ENCODE peak calls at places on chromosomes 1 and 21, in seven cellular contexts. C is SK-N-SH, I is fibroblast of lung, A is PC-3, D is IMR-90, Y is GM23338, E is HCT116. W is an unnamed sample.

GRCh38 chr21:46667191-46667734 is 31.8 kb downstream of the PRMT2 start:
- DNase-seq in C (peak), I (peak), A (peak), D (peak), Y (peak), E (no peak), W (peak)

GRCh38 chr21:25541042-25541441 is 66.2 kb downstream of the MRPL39 start:
- DNase-seq in C (no peak), I (no peak), A (no peak), D (no peak), Y (no peak), E (no peak), W (no peak)

GRCh38 chr1:37792943-37793686 is 532 bp upstream of the MANEAL start:
- DNase-seq in C (no peak), I (no peak), A (no peak), D (no peak), Y (peak), E (no peak), W (no peak)

GRCh38 chr1:92314024-92314423 is 15.2 kb downstream of the RPAP2 start:
- DNase-seq in C (no peak), I (no peak), A (no peak), D (no peak), Y (no peak), E (no peak), W (no peak)

GRCh38 chr1:238681021-238681420 is 705.3 kb upstream of the CHRM3 start:
- DNase-seq in C (no peak), I (peak), A (peak), D (peak), Y (no peak), E (no peak), W (no peak)

GRCh38 chr1:76659171-76659940 is 207.9 kb upstream of the ST6GALNAC5 start:
- DNase-seq in C (no peak), I (peak), A (peak), D (no peak), Y (no peak), E (no peak), W (no peak)

GRCh38 chr1:89269277-89269676 is 3.4 kb downstream of the GBP5 start:
- DNase-seq in C (no peak), I (no peak), A (no peak), D (no peak), Y (no peak), E (no peak), W (no peak)

GRCh38 chr1:236516929-236517704 is 6.7 kb upstream of the LGALS8 start:
- DNase-seq in C (no peak), I (peak), A (peak), D (peak), Y (no peak), E (no peak), W (no peak)

GRCh38 chr1:94980909-94981252 is 54.0 kb upstream of the CNN3 start:
- DNase-seq in C (no peak), I (no peak), A (no peak), D (no peak), Y (no peak), E (no peak), W (no peak)

GRCh38 chr21:42081931-42082381 is 10.8 kb downstream of the UMODL1 start:
- DNase-seq in C (no peak), I (peak), A (no peak), D (no peak), Y (no peak), E (no peak), W (no peak)

GRCh38 chr21:41612674-41613250 is 104.8 kb upstream of the TMPRSS2 start:
- DNase-seq in C (peak), I (peak), A (peak), D (peak), Y (peak), E (no peak), W (no peak)

GRCh38 chr21:28492127-28492526 is 500.6 kb downstream of the LTN1 start:
- DNase-seq in C (no peak), I (no peak), A (no peak), D (no peak), Y (no peak), E (no peak), W (no peak)

GRCh38 chr21:32412162-32412997 is at the start of gene EVA1C:
- DNase-seq in C (peak), I (peak), A (peak), D (peak), Y (peak), E (no peak), W (peak)

GRCh38 chr1:41739061-41739955 is 179.4 kb downstream of the HIVEP3 start:
- DNase-seq in C (no peak), I (no peak), A (no peak), D (peak), Y (no peak), E (no peak), W (peak)

GRCh38 chr1:204254031-204254661 is 40.4 kb upstream of the GOLT1A start:
- DNase-seq in C (no peak), I (no peak), A (peak), D (peak), Y (peak), E (no peak), W (no peak)

GRCh38 chr1:77459881-77460280 is 178.1 kb downstream of the AK5 start:
- DNase-seq in C (no peak), I (peak), A (no peak), D (peak), Y (no peak), E (no peak), W (peak)

GRCh38 chr1:2303016-2303775 is 75.1 kb downstream of the SKI start:
- DNase-seq in C (no peak), I (no peak), A (no peak), D (no peak), Y (no peak), E (no peak), W (no peak)

GRCh38 chr1:180571060-180571831 is 12.5 kb downstream of the OVAAL start:
- DNase-seq in C (no peak), I (peak), A (peak), D (peak), Y (no peak), E (no peak), W (no peak)

GRCh38 chr21:35563885-35564451 is 496.4 kb downstream of the SETD4 start:
- DNase-seq in C (no peak), I (peak), A (no peak), D (peak), Y (no peak), E (no peak), W (no peak)

GRCh38 chr1:115530407-115530806 is 111.4 kb upstream of the VANGL1 start:
- DNase-seq in C (no peak), I (peak), A (peak), D (peak), Y (no peak), E (no peak), W (peak)

GRCh38 chr1:22500476-22500875 is 48.8 kb downstream of the ZBTB40 start:
- DNase-seq in C (no peak), I (peak), A (no peak), D (peak), Y (no peak), E (peak), W (peak)

GRCh38 chr1:31505884-31506497 is 70.3 kb upstream of the TINAGL1 start:
- DNase-seq in C (no peak), I (peak), A (peak), D (peak), Y (no peak), E (no peak), W (no peak)

GRCh38 chr1:94646786-94647555 is 105.4 kb upstream of the F3 start:
- DNase-seq in C (no peak), I (peak), A (no peak), D (peak), Y (no peak), E (no peak), W (no peak)

GRCh38 chr1:212605441-212605976 is 3.1 kb upstream of the ATF3 start:
- DNase-seq in C (no peak), I (peak), A (no peak), D (no peak), Y (no peak), E (no peak), W (peak)

GRCh38 chr1:17573518-17574041 is 34.1 kb downstream of the ARHGEF10L start:
- DNase-seq in C (no peak), I (no peak), A (no peak), D (no peak), Y (no peak), E (no peak), W (no peak)

GRCh38 chr1:218778257-218778656 is 395.4 kb upstream of the LYPLAL1 start:
- DNase-seq in C (no peak), I (no peak), A (peak), D (peak), Y (no peak), E (no peak), W (no peak)

GRCh38 chr1:203128691-203129500 is 1.4 kb downstream of the ADORA1 start:
- DNase-seq in C (no peak), I (no peak), A (no peak), D (no peak), Y (no peak), E (no peak), W (no peak)

GRCh38 chr1:32830092-32830852 is 12.8 kb downstream of the S100PBP start:
- DNase-seq in C (no peak), I (no peak), A (no peak), D (no peak), Y (no peak), E (no peak), W (no peak)

GRCh38 chr1:32825181-32825580 is 7.7 kb downstream of the S100PBP start:
- DNase-seq in C (no peak), I (no peak), A (no peak), D (no peak), Y (no peak), E (no peak), W (no peak)

GRCh38 chr1:32831878-32832277 is 14.4 kb downstream of the S100PBP start:
- DNase-seq in C (no peak), I (no peak), A (no peak), D (no peak), Y (no peak), E (no peak), W (no peak)

DNA sequence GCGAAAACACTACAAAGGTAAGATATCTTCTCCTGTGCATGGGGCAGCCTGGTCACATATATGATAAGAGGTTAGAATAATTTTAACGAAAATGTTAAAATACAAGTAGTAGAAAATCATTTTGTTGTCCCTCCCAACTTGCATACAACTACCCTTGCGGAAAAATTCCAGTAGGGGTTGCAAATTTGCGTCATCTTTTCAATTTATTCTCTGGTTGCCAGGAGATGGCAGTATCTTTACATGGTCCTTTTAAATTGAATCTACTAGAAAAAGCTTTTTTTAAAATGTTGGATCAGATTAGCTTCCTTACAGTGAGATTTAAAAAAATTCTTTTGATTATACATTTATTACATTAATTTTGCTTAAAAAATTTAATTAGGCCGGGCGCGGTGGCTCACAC is 10.9 kb downstream of the S100PBP start:
- DNase-seq in C (peak), I (peak), A (peak), D (peak), Y (peak), E (no peak), W (peak)
- TF ChIP-seq CTCF in C (peak), I (no peak), A (peak), D (peak), Y (no peak), E (no peak), W (peak)

GRCh38 chr1:5771788-5772187 is 220.4 kb downstream of the NPHP4 start:
- DNase-seq in C (no peak), I (no peak), A (no peak), D (no peak), Y (no peak), E (no peak), W (no peak)

GRCh38 chr1:5768014-5768413 is 224.2 kb downstream of the NPHP4 start:
- DNase-seq in C (no peak), I (no peak), A (no peak), D (no peak), Y (no peak), E (no peak), W (no peak)

GRCh38 chr1:5769146-5769545 is 223.1 kb downstream of the NPHP4 start:
- DNase-seq in C (no peak), I (no peak), A (no peak), D (no peak), Y (no peak), E (no peak), W (no peak)

GRCh38 chr1:5769760-5770159 is 222.5 kb downstream of the NPHP4 start:
- DNase-seq in C (no peak), I (no peak), A (no peak), D (no peak), Y (no peak), E (no peak), W (no peak)

DNA sequence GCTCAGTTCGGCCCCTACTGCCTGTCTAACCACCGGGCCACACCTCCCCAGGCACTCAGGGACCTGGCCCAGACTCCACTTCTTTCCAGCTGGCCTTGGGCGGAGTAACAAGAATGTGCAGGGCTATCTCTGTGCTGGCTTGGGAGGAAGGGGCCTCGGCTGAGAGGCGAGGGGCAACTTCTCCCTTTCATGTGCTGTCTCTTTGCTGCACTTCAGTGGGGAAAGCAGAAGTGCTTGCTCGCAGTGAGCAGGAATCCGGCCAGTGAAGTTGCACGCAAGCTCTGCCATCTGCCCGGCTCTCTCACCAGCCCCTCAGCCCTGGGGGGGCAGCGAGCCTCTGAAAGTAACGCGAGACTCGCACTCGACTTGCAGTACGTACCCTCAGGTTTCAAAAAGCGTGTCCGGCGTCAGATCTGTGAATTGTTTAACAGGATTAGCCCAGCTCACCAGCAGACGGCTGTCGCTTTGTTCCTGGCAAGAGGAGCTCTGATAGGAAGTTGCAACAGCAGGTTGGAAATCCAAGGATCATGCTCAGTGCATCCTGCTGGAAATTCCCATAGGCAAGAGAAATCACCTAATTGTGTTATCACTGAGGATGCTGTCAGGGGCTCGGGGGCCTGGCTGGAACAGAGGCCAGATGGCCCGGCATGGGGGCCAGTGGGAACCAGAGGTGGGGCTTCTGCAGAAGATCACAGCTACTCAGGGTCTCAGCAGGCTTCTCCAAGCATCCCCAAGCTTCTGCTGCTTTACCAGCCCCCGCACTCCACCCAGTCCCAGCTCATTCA is 221.1 kb downstream of the NPHP4 start:
- DNase-seq in C (peak), I (no peak), A (no peak), D (no peak), Y (no peak), E (no peak), W (no peak)
- H2AFZ ChIP-seq in C (no peak), I (no peak), A (no peak), D (no peak), Y (no peak), E (no peak), W (no peak)

GRCh38 chr1:39226836-39227235 is 22.3 kb downstream of the MACF1 start:
- DNase-seq in C (no peak), I (no peak), A (no peak), D (no peak), Y (no peak), E (no peak), W (no peak)

GRCh38 chr1:39229504-39229903 is 25.0 kb downstream of the MACF1 start:
- DNase-seq in C (no peak), I (no peak), A (no peak), D (no peak), Y (no peak), E (no peak), W (no peak)

GRCh38 chr1:39228263-39228662 is 23.8 kb downstream of the MACF1 start:
- DNase-seq in C (no peak), I (no peak), A (no peak), D (no peak), Y (no peak), E (no peak), W (no peak)

DNA sequence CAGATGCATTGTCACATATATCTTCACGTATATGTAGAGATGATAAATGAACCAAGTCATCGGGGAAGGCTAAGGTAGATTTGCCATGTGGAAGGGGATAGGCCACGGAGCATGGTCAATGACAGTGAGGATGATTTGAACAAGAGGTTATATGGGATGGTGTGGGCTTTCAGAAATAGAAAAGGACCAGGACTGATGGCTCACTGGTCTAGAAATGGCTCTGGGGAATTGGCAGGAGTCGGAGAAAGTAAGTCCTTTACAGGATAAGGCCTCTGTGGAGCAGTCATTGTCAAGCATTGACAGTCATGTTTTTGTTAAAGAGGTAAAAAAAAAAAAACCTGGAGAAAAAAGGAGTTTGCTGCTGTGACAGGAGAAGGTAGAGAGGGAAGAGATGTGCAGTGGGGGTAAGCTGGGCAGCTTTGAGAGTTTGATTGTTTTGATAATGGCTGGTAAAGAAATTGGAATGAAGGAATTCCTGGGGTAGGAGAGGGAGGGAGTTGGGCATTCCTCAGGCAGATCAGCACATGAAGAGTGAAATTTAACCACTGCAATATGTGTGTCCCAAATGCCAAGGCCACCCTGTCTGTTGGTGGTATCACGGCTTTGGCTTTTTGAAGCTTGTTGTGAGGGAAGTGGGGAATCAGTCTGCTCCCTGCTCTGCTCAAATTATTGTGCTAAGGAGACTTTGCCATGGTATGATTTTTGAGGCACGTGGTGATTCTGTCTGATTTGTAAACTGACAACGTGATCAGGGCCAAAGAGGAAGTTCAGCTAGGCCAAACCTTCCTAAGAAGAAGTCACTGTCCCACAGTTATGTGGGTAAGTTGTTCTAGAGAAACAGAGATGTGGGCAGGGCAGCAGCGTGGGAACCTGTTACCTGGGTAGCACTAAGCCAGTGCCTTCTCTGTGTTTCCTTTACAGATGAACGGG is 26.0 kb downstream of the MACF1 start:
- DNase-seq in C (no peak), I (peak), A (no peak), D (no peak), Y (peak), E (no peak), W (no peak)
- H3K27ac ChIP-seq in C (peak), I (no peak), A (no peak), D (peak), Y (peak), E (no peak), W (no peak)

DNA sequence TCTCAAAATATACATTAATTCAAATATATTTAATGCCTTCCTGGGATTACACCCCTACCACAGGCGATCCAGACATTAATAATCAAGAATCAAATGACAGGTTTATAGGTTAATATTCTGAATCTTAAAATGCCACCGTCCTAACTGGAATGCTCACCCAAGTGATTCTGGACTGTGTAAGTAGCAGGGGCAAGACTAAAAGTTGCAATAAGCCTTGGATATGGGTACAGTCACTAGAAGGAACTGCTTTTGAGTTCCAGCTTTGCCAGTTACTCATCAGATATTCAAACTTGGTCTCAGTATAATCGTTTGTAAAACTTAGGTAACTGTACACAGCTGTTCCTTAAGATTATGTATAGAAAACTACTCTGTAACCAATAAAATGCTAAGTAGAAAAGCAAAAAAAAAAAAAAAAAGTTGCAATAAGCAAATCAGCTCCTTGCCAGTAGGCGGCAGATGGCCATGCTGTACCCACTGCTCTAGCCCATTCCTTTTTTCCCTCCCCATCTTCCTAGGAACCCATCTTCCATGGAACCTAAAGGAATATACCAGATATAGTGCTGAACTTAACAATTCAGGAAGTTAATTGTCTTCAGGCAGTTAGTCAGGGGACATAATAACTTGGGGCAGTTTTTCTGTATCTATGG is 10.5 kb downstream of the RO60 start:
- DNase-seq in C (peak), I (no peak), A (peak), D (no peak), Y (peak), E (no peak), W (peak)
- TF ChIP-seq CTCF in C (peak), I (no peak), A (peak), D (peak), Y (peak), E (peak), W (peak)

W was measured in endothelial cell of umbilical vein.